ENCODE peak calls at places on chromosomes 6 and 20, in nine cellular contexts. J is progenitor cell of endocrine pancreas, A is lung, I is AG09309, S is neural progenitor cell, F is fibroblast of pulmonary artery, G is epithelial cell of esophagus, N is BJ, H is astrocyte of the spinal cord. Y is an unnamed sample.

GRCh38 chr6:89079611-89080213 is 839 bp upstream of the PNRC1 start:
- DNase-seq in F (peak), N (no peak), H (peak), A (peak), G (peak), J (no peak), I (peak), S (peak), Y (no peak)

GRCh38 chr6:43724354-43724753 is 36.8 kb upstream of the MRPS18A start:
- DNase-seq in G (no peak), I (no peak), A (no peak), F (no peak), N (no peak), H (no peak), J (no peak), S (no peak), Y (no peak)

GRCh38 chr6:112947507-112947906 is 600.4 kb downstream of the RFPL4B start:
- DNase-seq in N (no peak), J (no peak), F (no peak), A (no peak), S (no peak), G (no peak), I (no peak), H (no peak), Y (no peak)

GRCh38 chr6:30311669-30312068 is 15.1 kb upstream of the TRIM39 start:
- DNase-seq in J (no peak), G (no peak), S (no peak), I (no peak), F (no peak), A (no peak), N (no peak), H (no peak), Y (no peak)

GRCh38 chr6:52135217-52135616 is 47.8 kb upstream of the PKHD1 start:
- DNase-seq in J (no peak), A (no peak), G (no peak), S (no peak), H (no peak), F (no peak), I (no peak), N (no peak), Y (no peak)

GRCh38 chr6:109465772-109466171 is 10.2 kb upstream of the MICAL1 start:
- DNase-seq in S (no peak), H (no peak), J (no peak), G (no peak), A (peak), N (no peak), F (no peak), I (no peak), Y (no peak)

GRCh38 chr6:31407699-31408098 is 4.3 kb downstream of the MICA start:
- DNase-seq in G (peak), H (peak), A (no peak), J (no peak), F (peak), N (peak), I (no peak), S (no peak), Y (no peak)

GRCh38 chr6:161198176-161198575 is 75.7 kb downstream of the AGPAT4 start:
- DNase-seq in S (no peak), F (peak), A (no peak), I (peak), G (peak), N (no peak), H (no peak), J (no peak), Y (no peak)

GRCh38 chr6:152112503-152113261 is 305.2 kb downstream of the ESR1 start:
- DNase-seq in F (no peak), S (no peak), N (no peak), J (no peak), A (peak), I (no peak), G (no peak), H (no peak), Y (no peak)

GRCh38 chr6:97819680-97820079 is 536.7 kb upstream of the MMS22L start:
- DNase-seq in A (no peak), H (no peak), J (no peak), G (no peak), S (peak), I (no peak), N (no peak), F (no peak), Y (no peak)

GRCh38 chr6:166005401-166005845 is 162.2 kb downstream of the TBXT start:
- DNase-seq in F (peak), J (no peak), S (peak), N (no peak), A (no peak), H (peak), G (no peak), I (no peak), Y (peak)

GRCh38 chr20:6735913-6736845 is 31.3 kb upstream of the BMP2 start:
- DNase-seq in F (peak), N (no peak), S (no peak), J (no peak), H (no peak), A (no peak), I (no peak), G (no peak), Y (no peak)

GRCh38 chr6:75830959-75831885 is 82.2 kb downstream of the MYO6 start:
- DNase-seq in S (no peak), H (peak), J (no peak), G (peak), I (peak), F (peak), A (no peak), N (no peak), Y (no peak)

GRCh38 chr20:36308318-36308710 is 2.2 kb downstream of the DLGAP4 start:
- DNase-seq in N (no peak), S (no peak), H (no peak), G (no peak), I (no peak), F (no peak), A (no peak), J (no peak), Y (no peak)

GRCh38 chr20:22775256-22775655 is 190.9 kb upstream of the FOXA2 start:
- DNase-seq in J (no peak), S (no peak), F (no peak), I (no peak), H (no peak), N (no peak), A (no peak), G (no peak), Y (no peak)

GRCh38 chr6:39137235-39137634 is 22.2 kb upstream of the SAYSD1 start:
- DNase-seq in G (peak), I (no peak), A (peak), S (peak), F (peak), J (peak), N (no peak), H (peak), Y (peak)

DNA sequence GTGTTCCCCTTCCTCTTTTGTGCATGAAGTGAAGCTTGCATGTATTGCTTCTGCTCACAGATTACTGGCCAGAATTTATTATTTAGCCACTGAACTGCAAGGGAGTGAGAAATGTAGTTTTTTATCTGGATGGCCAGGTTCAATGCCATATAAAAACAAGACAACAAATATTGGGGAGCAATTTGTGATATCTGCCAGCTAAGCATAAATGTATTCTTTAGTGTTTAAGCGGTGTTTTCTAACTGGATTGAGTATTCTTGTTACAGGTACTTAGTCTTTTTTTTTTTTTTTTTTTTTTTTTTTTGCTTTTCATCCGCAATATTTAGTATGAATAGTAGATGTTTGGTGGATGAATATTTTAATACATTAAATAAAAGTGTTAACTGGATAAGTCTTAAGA is 158.2 kb downstream of the TFAP2B start:
- DNase-seq in A (no peak), F (no peak), J (no peak), I (no peak), H (no peak), N (no peak), G (no peak), S (no peak), Y (no peak)
- TF ChIP-seq CTCF in A (no peak), F (no peak), J (no peak), I (no peak), H (no peak), N (no peak), G (no peak), S (no peak), Y (no peak)

GRCh38 chr6:6801002-6801329 is 212.4 kb downstream of the LY86 start:
- DNase-seq in G (no peak), F (no peak), N (no peak), S (no peak), J (no peak), H (no peak), A (no peak), I (no peak), Y (no peak)
- TF ChIP-seq CTCF in G (no peak), F (no peak), N (no peak), S (no peak), J (no peak), H (no peak), A (no peak), I (no peak), Y (no peak)

GRCh38 chr20:20864346-20865096 is 152.1 kb upstream of the RALGAPA2 start:
- DNase-seq in N (no peak), F (no peak), A (no peak), I (no peak), J (no peak), G (peak), S (peak), H (no peak), Y (no peak)
- TF ChIP-seq CTCF in N (no peak), F (no peak), A (no peak), I (peak), J (peak), G (peak), S (peak), H (no peak), Y (peak)

GRCh38 chr6:27178001-27178730 is 69.3 kb upstream of the PRSS16 start:
- DNase-seq in N (peak), J (peak), S (peak), F (peak), G (peak), A (peak), I (no peak), H (peak), Y (no peak)
- TF ChIP-seq CTCF in N (no peak), J (no peak), S (no peak), F (no peak), G (no peak), A (no peak), I (no peak), H (no peak), Y (no peak)

Y was measured in neural crest cell.